ENCODE peak calls at places on chromosome 18, in ten cellular contexts. F is left ventricle myocardium inferior, G is cardiac fibroblast, D is AG10803, Q is vagina, J is sigmoid colon, U is body of pancreas, H is spleen, L is dorsolateral prefrontal cortex, A is fibroblast of lung. O is an unnamed sample.

GRCh38 chr18:3721771-3722661 is 272.0 kb downstream of the TGIF1 start:
- DNase-seq in F (no peak), H (no peak), L (no peak), U (no peak), J (no peak), D (no peak), Q (no peak), A (peak), G (no peak), O (no peak)

GRCh38 chr18:62199629-62200028 is 12.6 kb downstream of the RELCH start:
- DNase-seq in J (no peak), L (no peak), G (no peak), D (no peak), A (no peak), F (no peak), U (no peak), Q (no peak), H (no peak), O (no peak)

GRCh38 chr18:78734614-78734945 is 245.0 kb upstream of the SALL3 start:
- DNase-seq in G (no peak), H (peak), L (no peak), A (no peak), F (no peak), D (no peak), U (no peak), Q (no peak), J (no peak), O (no peak)

GRCh38 chr18:74796928-74797576 is 199.4 kb downstream of the ZNF407 start:
- DNase-seq in J (no peak), F (no peak), G (peak), Q (no peak), L (no peak), A (peak), H (no peak), U (no peak), D (peak), O (no peak)

GRCh38 chr18:48803951-48804855 is 146.6 kb downstream of the SMAD7 start:
- DNase-seq in L (peak), Q (peak), F (peak), U (peak), H (peak), A (no peak), G (no peak), D (no peak), J (peak), O (peak)

GRCh38 chr18:7329036-7329435 is 98.1 kb downstream of the LRRC30 start:
- DNase-seq in Q (no peak), A (no peak), U (no peak), F (no peak), J (no peak), D (no peak), L (no peak), H (no peak), G (peak), O (no peak)

GRCh38 chr18:48529796-48530195 is 9.0 kb upstream of the CTIF start:
- DNase-seq in H (no peak), F (no peak), A (peak), U (no peak), Q (no peak), J (no peak), D (peak), G (peak), L (no peak), O (no peak)

GRCh38 chr18:37339701-37340215 is 225.8 kb downstream of the CELF4 start:
- DNase-seq in H (no peak), G (no peak), L (no peak), D (no peak), A (no peak), U (no peak), Q (no peak), J (no peak), F (no peak), O (no peak)

GRCh38 chr18:55003695-55004094 is 44.4 kb upstream of the CCDC68 start:
- DNase-seq in A (no peak), U (no peak), Q (no peak), D (peak), H (no peak), G (no peak), F (no peak), L (no peak), J (no peak), O (no peak)

GRCh38 chr18:59502899-59503245 is 143.8 kb upstream of the LMAN1 start:
- DNase-seq in G (no peak), J (peak), H (no peak), A (no peak), U (no peak), Q (no peak), F (no peak), L (no peak), D (no peak), O (no peak)

GRCh38 chr18:56532176-56532840 is 106.1 kb downstream of the TXNL1 start:
- DNase-seq in U (no peak), A (no peak), D (peak), H (no peak), F (no peak), G (peak), Q (no peak), J (no peak), L (no peak), O (no peak)

GRCh38 chr18:31424383-31424988 is 23.1 kb upstream of the DSG3 start:
- DNase-seq in H (no peak), Q (no peak), A (peak), D (no peak), G (peak), J (no peak), L (no peak), F (no peak), U (no peak), O (no peak)

GRCh38 chr18:27996792-27997191 is 180.1 kb downstream of the CDH2 start:
- DNase-seq in H (no peak), D (peak), Q (no peak), J (no peak), L (no peak), U (no peak), A (peak), F (no peak), G (peak), O (no peak)

GRCh38 chr18:61333746-61334490 is 688 bp downstream of the CDH20 start:
- DNase-seq in A (peak), U (no peak), L (peak), D (no peak), G (peak), Q (no peak), H (peak), J (no peak), F (no peak), O (no peak)

GRCh38 chr18:58859935-58860334 is 4.7 kb upstream of the ZNF532 start:
- DNase-seq in U (no peak), F (no peak), D (no peak), A (no peak), H (no peak), G (no peak), J (peak), Q (no peak), L (no peak), O (no peak)

GRCh38 chr18:58988595-58988994 is 123.9 kb downstream of the ZNF532 start:
- DNase-seq in H (no peak), U (no peak), D (peak), G (peak), J (no peak), A (no peak), F (no peak), L (no peak), Q (no peak), O (no peak)

GRCh38 chr18:69265661-69266060 is 135.0 kb upstream of the DOK6 start:
- DNase-seq in Q (no peak), U (no peak), A (peak), H (no peak), D (peak), F (no peak), G (no peak), J (no peak), L (no peak), O (no peak)

GRCh38 chr18:70422061-70422965 is 133.5 kb downstream of the SOCS6 start:
- DNase-seq in H (no peak), Q (no peak), A (peak), L (no peak), F (peak), G (peak), U (peak), D (peak), J (peak), O (peak)

GRCh38 chr18:65526099-65526498 is 224.7 kb upstream of the CDH7 start:
- DNase-seq in H (no peak), Q (no peak), D (no peak), F (no peak), J (no peak), G (no peak), U (no peak), L (no peak), A (no peak), O (no peak)

GRCh38 chr18:48328473-48329205 is 80.5 kb downstream of the ZBTB7C start:
- DNase-seq in A (peak), L (no peak), F (no peak), D (peak), J (no peak), G (peak), Q (no peak), U (no peak), H (peak), O (no peak)

GRCh38 chr18:33578371-33579146 is 540 bp downstream of the ASXL3 start:
- DNase-seq in A (no peak), L (peak), Q (no peak), J (peak), F (peak), U (peak), H (peak), D (no peak), G (no peak), O (peak)

GRCh38 chr18:59871711-59872362 is 28.0 kb upstream of the PMAIP1 start:
- DNase-seq in U (no peak), L (no peak), J (no peak), D (no peak), Q (no peak), H (no peak), A (no peak), G (no peak), F (no peak), O (no peak)

GRCh38 chr18:34128436-34128835 is 96.3 kb downstream of the NOL4 start:
- DNase-seq in G (peak), Q (no peak), H (no peak), J (no peak), L (no peak), D (peak), A (peak), U (no peak), F (no peak), O (no peak)

GRCh38 chr18:33844232-33844631 is 266.2 kb downstream of the ASXL3 start:
- DNase-seq in G (no peak), D (no peak), L (no peak), F (no peak), A (no peak), U (no peak), H (no peak), J (no peak), Q (no peak), O (no peak)

GRCh38 chr18:30748541-30748940 is 294.0 kb downstream of the DSC3 start:
- DNase-seq in A (no peak), D (no peak), U (no peak), F (no peak), G (no peak), Q (no peak), L (no peak), J (no peak), H (no peak), O (no peak)

GRCh38 chr18:36766836-36767235 is 62.0 kb downstream of the TPGS2 start:
- DNase-seq in D (no peak), L (no peak), A (no peak), H (no peak), J (no peak), U (no peak), G (no peak), F (no peak), Q (no peak), O (no peak)

GRCh38 chr18:48193521-48194251 is 215.5 kb downstream of the ZBTB7C start:
- DNase-seq in D (no peak), H (no peak), F (no peak), U (no peak), A (no peak), G (no peak), Q (no peak), L (no peak), J (no peak), O (no peak)

GRCh38 chr18:13377496-13377895 is 158.9 kb downstream of the LDLRAD4 start:
- DNase-seq in H (no peak), J (peak), L (no peak), F (no peak), G (peak), Q (no peak), A (no peak), D (no peak), U (no peak), O (peak)

GRCh38 chr18:13915973-13916372 is 637 bp upstream of the MC2R start:
- DNase-seq in H (no peak), D (no peak), F (peak), Q (no peak), A (no peak), L (no peak), G (no peak), J (no peak), U (no peak), O (no peak)

GRCh38 chr18:61893304-61893970 is 630 bp upstream of the RNF152 start:
- DNase-seq in U (peak), A (peak), H (no peak), D (peak), L (peak), Q (no peak), F (peak), J (peak), G (peak), O (peak)

GRCh38 chr18:62070306-62070705 is 116.5 kb downstream of the PIGN start:
- DNase-seq in J (no peak), D (peak), U (no peak), G (no peak), F (no peak), Q (no peak), L (no peak), A (peak), H (no peak), O (no peak)

GRCh38 chr18:35983818-35984217 is 11.3 kb downstream of the RMP24 start:
- DNase-seq in G (peak), L (no peak), D (peak), F (no peak), J (no peak), U (no peak), H (no peak), Q (no peak), A (peak), O (no peak)

GRCh38 chr18:49890041-49890440 is 76.7 kb upstream of the ACAA2 start:
- DNase-seq in L (no peak), U (no peak), H (no peak), A (no peak), J (no peak), Q (no peak), D (no peak), G (no peak), F (no peak), O (peak)

GRCh38 chr18:49884465-49884864 is 71.1 kb upstream of the ACAA2 start:
- DNase-seq in U (no peak), F (no peak), D (no peak), A (no peak), H (no peak), Q (no peak), L (no peak), J (no peak), G (no peak), O (no peak)

GRCh38 chr18:49884959-49885358 is 71.6 kb upstream of the ACAA2 start:
- DNase-seq in D (no peak), G (no peak), J (no peak), F (no peak), U (no peak), A (no peak), H (no peak), Q (no peak), L (no peak), O (no peak)

GRCh38 chr18:49892148-49892924 is 79.0 kb upstream of the ACAA2 start:
- DNase-seq in J (no peak), L (no peak), Q (no peak), D (no peak), F (no peak), G (peak), U (no peak), H (no peak), A (no peak), O (peak)

GRCh38 chr18:49886891-49887764 is 73.8 kb upstream of the ACAA2 start:
- DNase-seq in Q (no peak), J (no peak), F (no peak), D (no peak), A (no peak), H (no peak), U (no peak), L (no peak), G (no peak), O (peak)
- TF ChIP-seq CTCF in Q (no peak), J (no peak), F (no peak), D (no peak), A (no peak), H (no peak), U (no peak), L (no peak), G (no peak), O (no peak)

GRCh38 chr18:44803019-44803650 is 122.4 kb downstream of the SETBP1 start:
- DNase-seq in F (peak), D (peak), A (peak), U (peak), L (no peak), Q (no peak), H (no peak), G (peak), J (peak), O (peak)
- H3K4me3 ChIP-seq in F (peak), D (no peak), A (no peak), U (no peak), L (no peak), Q (no peak), H (no peak), G (no peak), J (no peak), O (peak)

DNA sequence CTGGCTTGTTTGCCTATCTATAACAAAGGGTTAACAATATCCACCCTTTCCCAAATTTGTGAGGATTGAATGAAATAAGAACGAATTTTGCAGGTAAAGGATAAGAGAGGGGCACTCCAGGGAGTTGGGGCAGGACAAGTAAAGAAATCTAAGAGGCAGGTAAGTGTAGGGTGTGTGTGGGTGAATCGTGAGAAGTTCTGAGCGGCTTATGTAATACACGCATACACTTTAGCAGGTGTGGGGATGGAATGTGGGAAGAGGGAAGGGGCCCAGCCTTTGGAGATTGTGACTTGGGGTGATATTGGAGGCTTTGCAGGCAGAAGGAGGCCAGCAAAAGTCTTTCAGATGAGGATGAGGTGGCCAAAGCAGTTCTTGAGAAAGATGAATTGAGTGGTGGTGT is 83.2 kb upstream of the AQP4 start:
- DNase-seq in D (no peak), G (no peak), L (no peak), F (no peak), A (no peak), H (no peak), J (no peak), U (no peak), Q (no peak), O (no peak)
- TF ChIP-seq CTCF in D (no peak), G (no peak), L (no peak), F (no peak), A (no peak), H (no peak), J (no peak), U (no peak), Q (no peak), O (no peak)

GRCh38 chr18:38751211-38751610 is 1185.6 kb upstream of the CELF4 start:
- DNase-seq in H (no peak), Q (no peak), J (no peak), G (no peak), U (no peak), D (no peak), A (no peak), L (no peak), F (no peak), O (no peak)
- H3K4me3 ChIP-seq in H (no peak), Q (no peak), J (no peak), G (no peak), U (no peak), D (no peak), A (no peak), L (no peak), F (no peak), O (no peak)

GRCh38 chr18:23237524-23238151 is 102.4 kb downstream of the CABLES1 start:
- DNase-seq in A (peak), U (no peak), J (peak), F (peak), Q (no peak), L (peak), G (peak), H (peak), D (peak), O (peak)
- TF ChIP-seq CTCF in A (peak), U (no peak), J (no peak), F (peak), Q (no peak), L (no peak), G (peak), H (peak), D (peak), O (no peak)

GRCh38 chr18:45836242-45837215 is 11.1 kb downstream of the SIGLEC15 start:
- DNase-seq in L (no peak), H (peak), D (no peak), G (no peak), U (no peak), J (no peak), Q (no peak), A (no peak), F (no peak), O (no peak)
- H3K4me3 ChIP-seq in L (no peak), H (no peak), D (no peak), G (no peak), U (no peak), J (no peak), Q (no peak), A (no peak), F (no peak), O (no peak)

O was measured in coronary artery.